ENCODE peak calls at places on chromosomes 5 and 9, in four cellular contexts. X is GM12891, V is HepG2, F is H1. E is an unnamed sample.
A peak's percentile ranks its signal among the peaks of the same experiment; 100 is the strongest.

GRCh38 chr5:43190755-43191603 is 1.0 kb upstream of the NIM1K start:
- DNase-seq in X (no peak), V (no peak), F (no peak), E (no peak)

GRCh38 chr9:87699835-87700234 is 26.1 kb upstream of the CTSL start:
- DNase-seq in X (no peak), V (no peak), F (no peak), E (no peak)

GRCh38 chr9:110808599-110808980 is 140.0 kb downstream of the MUSK start:
- DNase-seq in X (no peak), V (no peak), F (no peak), E (no peak)

GRCh38 chr9:4855861-4856260 is 63.1 kb downstream of the RCL1 start:
- DNase-seq in X (no peak), V (no peak), F (no peak), E (no peak)

GRCh38 chr5:68343421-68343826 is 127.9 kb downstream of the PIK3R1 start:
- DNase-seq in X (no peak), V (no peak), F (no peak), E (no peak)

GRCh38 chr9:103816146-103816545 is 278.0 kb upstream of the SMC2 start:
- DNase-seq in X (no peak), V (no peak), F (no peak), E (no peak)

GRCh38 chr5:153744751-153745150 is 254.3 kb downstream of the GRIA1 start:
- DNase-seq in X (no peak), V (no peak), F (no peak), E (no peak)

GRCh38 chr9:34571180-34571800 is 18.2 kb downstream of the CNTFR start:
- DNase-seq in X (no peak), V (no peak), F (no peak), E (no peak)

DNA sequence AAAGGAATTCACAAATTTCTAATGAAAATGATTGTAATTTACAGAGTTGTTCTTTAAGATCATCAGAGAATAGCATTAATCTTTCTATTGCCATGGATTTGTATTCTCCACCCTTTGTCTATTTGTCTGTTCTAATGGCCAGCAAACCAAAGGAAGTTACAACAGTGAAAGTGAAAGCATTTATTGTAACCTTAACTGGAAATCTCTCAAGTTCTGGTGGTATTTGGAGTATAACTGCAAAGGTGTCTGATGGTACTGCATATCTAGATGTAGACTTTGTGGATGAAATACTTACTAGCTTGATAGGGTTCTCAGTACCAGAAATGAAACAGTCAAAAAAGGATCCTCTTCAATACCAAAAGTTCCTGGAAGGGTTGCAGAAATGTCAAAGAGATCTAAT is 21.7 kb downstream of the RMI1 start:
- DNase-seq in X (no peak), V (no peak), F (no peak), E (no peak)
- TF ChIP-seq POLR2AphosphoS5 in X (no peak), V (no peak), F (no peak), E (no peak)

GRCh38 chr5:148455055-148455675 is 71.4 kb downstream of the FBXO38 start:
- DNase-seq in X (no peak), V (no peak), F (no peak), E (no peak)
- TF ChIP-seq TAF1 in X (no peak), V (no peak), F (no peak), E (no peak)

GRCh38 chr9:69174645-69175487 is 789 bp downstream of the TJP2 start:
- DNase-seq in X (peak; percentile 30), V (peak; percentile 48), F (no peak), E (peak; percentile 39)
- TF ChIP-seq POLR2A in X (no peak), V (no peak), F (peak; percentile 24), E (peak; percentile 44)

GRCh38 chr9:129033216-129033615 is 3.2 kb upstream of the MIGA2 start:
- DNase-seq in X (no peak), V (no peak), F (no peak), E (no peak)

GRCh38 chr9:129037767-129038098 is 1.3 kb downstream of the MIGA2 start:
- DNase-seq in X (no peak), V (no peak), F (no peak), E (no peak)

GRCh38 chr9:129036923-129037766 is 719 bp downstream of the MIGA2 start:
- DNase-seq in X (no peak), V (no peak), F (no peak), E (no peak)

GRCh38 chr9:129038109-129038852 is 1.9 kb downstream of the MIGA2 start:
- DNase-seq in X (no peak), V (peak; percentile 62), F (no peak), E (no peak)

DNA sequence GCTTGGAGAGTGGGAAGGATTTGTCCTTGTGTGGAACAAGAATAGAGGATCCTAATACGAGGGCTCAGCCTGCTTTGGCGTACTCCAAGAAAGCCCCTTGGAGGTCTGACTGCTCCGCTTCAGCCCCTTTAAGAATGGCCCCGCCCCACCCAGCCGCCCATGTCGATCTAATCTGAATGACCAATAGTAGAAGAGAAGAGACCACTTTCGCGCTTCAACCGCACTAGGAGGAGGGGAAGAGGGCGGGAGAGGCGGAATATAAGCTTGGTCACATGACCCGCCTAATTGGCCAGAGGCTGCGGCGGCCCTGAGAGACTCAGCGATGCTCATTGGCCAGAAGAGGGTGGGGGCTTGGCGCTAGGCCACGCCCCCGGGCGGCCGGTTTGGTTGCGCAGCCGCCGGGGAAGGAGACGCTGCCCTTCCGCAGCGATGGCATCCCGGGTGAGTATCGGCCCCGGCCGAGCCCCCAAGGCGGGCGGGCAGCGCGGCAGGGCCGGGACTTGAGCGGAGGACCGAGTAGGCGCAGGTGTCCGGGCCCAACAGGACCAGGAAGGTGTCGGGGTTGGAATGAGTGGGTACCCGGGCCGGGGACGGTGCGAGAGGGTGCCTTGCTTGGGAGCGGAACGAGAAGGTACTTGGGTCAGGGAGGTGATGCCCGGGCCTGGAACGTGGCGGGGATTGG is at the start of gene MIGA2:
- DNase-seq in X (peak; percentile 98), V (peak; percentile 98), F (peak; percentile 95), E (peak; percentile 98)
- TF ChIP-seq POLR2AphosphoS5 in X (peak; percentile 44), V (peak; percentile 44), F (peak; percentile 32), E (peak; percentile 66)

DNA sequence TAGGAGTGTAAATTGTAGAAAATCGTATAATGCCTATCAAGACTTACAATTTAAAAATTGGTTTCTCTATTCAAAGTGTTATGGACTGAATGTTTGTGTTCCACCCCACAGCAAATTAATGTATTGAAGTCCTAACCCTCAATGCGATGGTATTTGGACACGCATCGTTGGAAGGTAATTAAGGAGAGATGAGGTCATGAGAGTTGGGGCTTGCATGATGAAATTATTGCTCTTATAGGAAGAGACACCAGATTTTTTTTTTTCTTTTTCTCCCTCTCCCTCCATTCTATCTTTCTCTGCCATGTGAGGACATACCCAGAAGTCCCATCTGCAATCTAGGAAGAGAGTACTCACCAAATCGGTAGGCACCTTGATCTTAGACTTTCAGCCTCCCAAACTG is 189.2 kb downstream of the MAN2A1 start:
- DNase-seq in X (no peak), V (no peak), F (no peak), E (no peak)
- TF ChIP-seq TAF1 in X (no peak), V (no peak), F (no peak), E (no peak)

DNA sequence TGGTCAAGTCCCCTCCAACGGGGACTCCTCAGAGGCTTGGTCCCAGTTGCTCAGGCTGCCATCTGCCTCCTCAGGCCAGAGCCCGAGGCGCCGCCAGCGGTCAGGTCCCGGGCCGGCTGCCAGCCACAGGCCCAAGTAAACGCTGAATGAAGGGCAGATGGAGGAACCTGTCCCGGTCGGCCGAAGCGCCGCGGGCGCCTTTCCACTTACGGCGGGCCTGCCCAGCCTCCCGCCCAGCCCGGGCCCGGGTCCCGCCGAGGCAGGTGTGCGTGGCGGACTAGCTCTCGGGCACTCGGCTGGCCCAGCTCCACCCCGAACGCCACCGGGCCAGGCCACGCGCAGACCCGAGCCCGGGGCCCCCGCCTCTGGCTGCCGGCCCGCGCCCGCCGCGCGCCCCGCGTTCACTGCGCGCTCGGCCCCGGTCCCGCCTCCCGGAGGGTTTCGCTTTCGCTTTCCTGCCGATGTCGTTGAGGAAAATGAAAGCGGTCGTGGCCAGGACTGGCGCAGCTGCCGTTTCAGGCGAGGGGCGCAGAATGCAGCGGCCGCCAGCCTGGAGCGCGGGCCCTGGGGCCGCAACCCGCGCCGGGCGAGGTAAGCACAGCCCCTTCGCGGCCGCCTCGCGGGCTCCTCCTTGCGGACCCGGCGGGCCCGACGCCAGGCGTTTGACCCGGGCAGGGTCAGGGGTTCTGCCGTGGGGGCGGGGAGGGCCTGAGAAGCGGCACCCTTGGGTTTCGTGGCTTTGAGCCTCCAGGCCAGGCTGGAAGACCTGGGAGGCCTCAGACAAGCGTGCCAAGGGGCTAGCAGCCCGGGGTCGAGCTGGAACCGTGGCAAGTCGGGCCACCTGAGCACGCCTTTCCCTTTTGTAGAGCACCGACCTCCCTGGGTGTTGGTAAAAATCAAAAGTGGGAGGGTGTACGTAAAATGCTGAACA is 41.2 kb downstream of the SLC22A5 start:
- DNase-seq in X (peak; percentile 66), V (peak; percentile 60), F (no peak), E (peak; percentile 69)
- TF ChIP-seq POLR2A in X (no peak), V (peak; percentile 77), F (peak; percentile 55), E (peak; percentile 69)

E was measured in GM12892.